ENCODE peak calls at places on chromosome 21, in six cellular contexts. R is hypothalamus, X is B cell, B is NCI-H524, Y is GM10248, I is A673. V is an unnamed sample.

GRCh38 chr21:32096411-32096810 is 182.4 kb downstream of the MIS18A start:
- DNase-seq in R (no peak), X (no peak), B (peak; percentile 49), I (peak; percentile 30), Y (peak; percentile 38), V (no peak)

GRCh38 chr21:27759091-27759659 is 792.3 kb upstream of the ADAMTS5 start:
- DNase-seq in R (no peak), I (no peak), X (no peak), Y (no peak), B (no peak), V (no peak)

GRCh38 chr21:31795992-31796391 is 64.1 kb upstream of the SCAF4 start:
- DNase-seq in X (no peak), I (no peak), Y (no peak), R (no peak), B (no peak), V (no peak)

GRCh38 chr21:42010507-42011493 is 640 bp upstream of the ZBTB21 start:
- DNase-seq in R (no peak), X (no peak), B (no peak), Y (peak; percentile 52), I (peak; percentile 37), V (no peak)

GRCh38 chr21:36909901-36910561 is 56.4 kb downstream of the HLCS start:
- DNase-seq in X (no peak), I (peak; percentile 89), B (no peak), Y (no peak), R (no peak), V (no peak)

GRCh38 chr21:18549214-18549905 is 145.8 kb upstream of the TMPRSS15 start:
- DNase-seq in R (no peak), X (no peak), B (no peak), I (no peak), Y (no peak), V (no peak)

GRCh38 chr21:36584980-36585940 is 105.3 kb upstream of the CLDN14 start:
- DNase-seq in Y (no peak), X (no peak), I (peak; percentile 56), B (no peak), R (no peak), V (no peak)

GRCh38 chr21:45577806-45578801 is 35.9 kb upstream of the SLC19A1 start:
- DNase-seq in B (no peak), X (peak; percentile 39), I (no peak), Y (no peak), R (no peak), V (peak; percentile 61)

GRCh38 chr21:45891388-45892155 is 90.0 kb upstream of the COL6A1 start:
- DNase-seq in B (no peak), Y (no peak), X (no peak), I (no peak), R (no peak), V (no peak)

GRCh38 chr21:20459838-20460237 is 538.4 kb upstream of the NCAM2 start:
- DNase-seq in X (no peak), B (no peak), R (no peak), Y (no peak), I (no peak), V (no peak)

GRCh38 chr21:36548866-36549265 is 68.9 kb upstream of the CLDN14 start:
- DNase-seq in R (no peak), X (no peak), I (no peak), Y (no peak), B (no peak), V (peak; percentile 42)

GRCh38 chr21:34885636-34886553 is 163.2 kb downstream of the RUNX1 start:
- DNase-seq in Y (no peak), B (no peak), X (no peak), I (no peak), R (no peak), V (no peak)

GRCh38 chr21:38662224-38662568 is 143.5 kb upstream of the ETS2 start:
- DNase-seq in B (no peak), X (no peak), R (no peak), I (no peak), Y (no peak), V (no peak)

GRCh38 chr21:36321325-36322082 is 1.5 kb downstream of the MORC3 start:
- DNase-seq in X (no peak), I (peak; percentile 29), B (peak; percentile 35), Y (no peak), R (no peak), V (no peak)

GRCh38 chr21:43726686-43727570 is 8.0 kb downstream of the PDXK start:
- DNase-seq in X (no peak), I (no peak), B (no peak), R (no peak), Y (no peak), V (no peak)

GRCh38 chr21:25584833-25585232 is 22.4 kb downstream of the MRPL39 start:
- DNase-seq in Y (no peak), X (no peak), R (no peak), B (no peak), I (no peak), V (no peak)

GRCh38 chr21:41678016-41678935 is 88.6 kb downstream of the RIPK4 start:
- DNase-seq in X (no peak), I (no peak), Y (no peak), R (no peak), B (no peak), V (no peak)

GRCh38 chr21:17668479-17668878 is 55.8 kb upstream of the BTG3 start:
- DNase-seq in I (no peak), X (no peak), R (no peak), B (no peak), Y (no peak), V (no peak)

GRCh38 chr21:15206514-15206913 is 141.7 kb upstream of the NRIP1 start:
- DNase-seq in Y (peak; percentile 55), I (no peak), B (no peak), R (no peak), X (no peak), V (no peak)

GRCh38 chr21:42317341-42317741 is 2.1 kb upstream of the TFF3 start:
- DNase-seq in B (no peak), Y (no peak), X (no peak), I (no peak), R (no peak), V (peak; percentile 48)

GRCh38 chr21:35265170-35265877 is 216.2 kb upstream of the RUNX1 start:
- DNase-seq in B (no peak), Y (no peak), I (no peak), R (no peak), X (no peak), V (no peak)

GRCh38 chr21:38948981-38949380 is 143.3 kb downstream of the ETS2 start:
- DNase-seq in Y (no peak), I (no peak), R (no peak), B (no peak), X (no peak), V (no peak)

GRCh38 chr21:37915941-37916794 is at the start of gene KCNJ6:
- DNase-seq in I (peak; percentile 73), Y (no peak), X (no peak), R (no peak), B (peak; percentile 67), V (peak; percentile 78)

GRCh38 chr21:34743831-34744230 is 75.0 kb downstream of the CLIC6 start:
- DNase-seq in X (no peak), Y (no peak), R (no peak), B (no peak), I (no peak), V (no peak)

GRCh38 chr21:43262427-43262826 is 93.6 kb downstream of the CRYAA start:
- DNase-seq in R (no peak), B (no peak), X (no peak), I (peak; percentile 20), Y (no peak), V (peak; percentile 83)

GRCh38 chr21:35810431-35810970 is 249.8 kb downstream of the SETD4 start:
- DNase-seq in Y (no peak), X (no peak), I (no peak), B (no peak), R (no peak), V (no peak)

GRCh38 chr21:41865002-41865777 is 14.0 kb downstream of the PRDM15 start:
- DNase-seq in I (no peak), R (no peak), B (no peak), X (no peak), Y (peak; percentile 71), V (no peak)

GRCh38 chr21:33265664-33266049 is 510 bp upstream of the IL10RB start:
- DNase-seq in R (peak; percentile 9), X (peak; percentile 81), B (no peak), I (no peak), Y (peak; percentile 63), V (peak; percentile 62)

GRCh38 chr21:38982804-38983203 is 177.1 kb downstream of the ETS2 start:
- DNase-seq in I (no peak), X (no peak), R (no peak), B (no peak), Y (no peak), V (no peak)

GRCh38 chr21:39175154-39175553 is 8.1 kb downstream of the PSMG1 start:
- DNase-seq in Y (no peak), R (no peak), B (no peak), X (no peak), I (peak; percentile 40), V (no peak)

GRCh38 chr21:15706686-15707085 is 23.1 kb upstream of the USP25 start:
- DNase-seq in X (no peak), R (no peak), Y (no peak), I (no peak), B (no peak), V (no peak)

GRCh38 chr21:43769325-43769958 is 6.7 kb downstream of the CSTB start:
- DNase-seq in I (no peak), Y (no peak), X (no peak), R (no peak), B (no peak), V (no peak)

GRCh38 chr21:42684109-42684916 is 30.9 kb downstream of the PDE9A start:
- DNase-seq in I (no peak), R (no peak), Y (no peak), B (no peak), X (no peak), V (no peak)

GRCh38 chr21:32570456-32570855 is 14.9 kb downstream of the TCP10L start:
- DNase-seq in R (no peak), Y (no peak), B (no peak), I (no peak), X (no peak), V (no peak)

GRCh38 chr21:32576011-32576410 is 9.3 kb downstream of the TCP10L start:
- DNase-seq in I (no peak), Y (no peak), X (peak; percentile 15), B (no peak), R (no peak), V (peak; percentile 44)

GRCh38 chr21:17512245-17513213 is at the start of gene CXADR:
- DNase-seq in I (peak; percentile 83), Y (peak; percentile 79), R (peak; percentile 85), X (no peak), B (peak; percentile 77), V (peak; percentile 94)

GRCh38 chr21:43902441-43902840 is 37.4 kb downstream of the AGPAT3 start:
- DNase-seq in I (peak; percentile 87), Y (no peak), R (no peak), X (no peak), B (no peak), V (no peak)

GRCh38 chr21:23452384-23453083 is 2154.7 kb downstream of the MRPL39 start:
- DNase-seq in B (no peak), Y (no peak), X (no peak), I (peak; percentile 36), R (no peak), V (no peak)